ENCODE peak calls at places on chromosome 13, in four cellular contexts. M is SK-N-SH, E is K562, G is H1. Z is an unnamed sample.

GRCh38 chr13:100399455-100399854 is 189.1 kb downstream of the GGACT start:
- DNase-seq in M (no peak), E (no peak), G (no peak), Z (no peak)

GRCh38 chr13:94997126-94997525 is 284.8 kb upstream of the SOX21 start:
- DNase-seq in M (no peak), E (no peak), G (no peak), Z (no peak)

GRCh38 chr13:97339019-97339988 is 94.7 kb upstream of the RAP2A start:
- DNase-seq in M (no peak), E (no peak), G (no peak), Z (no peak)

GRCh38 chr13:29924482-29924884 is 74.1 kb upstream of the UBL3 start:
- DNase-seq in M (no peak), E (no peak), G (no peak), Z (no peak)

GRCh38 chr13:80313668-80314278 is 27.2 kb downstream of the SPRY2 start:
- DNase-seq in M (no peak), E (no peak), G (no peak), Z (no peak)

GRCh38 chr13:46655727-46656180 is 102.8 kb downstream of the LRCH1 start:
- DNase-seq in M (no peak), E (no peak), G (no peak), Z (no peak)

GRCh38 chr13:30846844-30847243 is 59.2 kb upstream of the MEDAG start:
- DNase-seq in M (no peak), E (no peak), G (no peak), Z (no peak)

GRCh38 chr13:96552523-96552922 is 441.8 kb downstream of the OXGR1 start:
- DNase-seq in M (no peak), E (no peak), G (no peak), Z (no peak)

GRCh38 chr13:109846185-109846584 is 59.8 kb upstream of the IRS2 start:
- DNase-seq in M (no peak), E (no peak), G (no peak), Z (no peak)

GRCh38 chr13:94312511-94313191 is 166.8 kb downstream of the DCT start:
- DNase-seq in M (no peak), E (no peak), G (no peak), Z (no peak)

GRCh38 chr13:101317986-101318523 is 98.3 kb downstream of the NALCN start:
- DNase-seq in M (no peak), E (no peak), G (no peak), Z (no peak)

GRCh38 chr13:49248433-49249002 is 793 bp downstream of the CDADC1 start:
- DNase-seq in M (peak; percentile 8), E (no peak), G (peak; percentile 46), Z (no peak)

GRCh38 chr13:23828086-23828485 is 61.1 kb downstream of the MIPEP start:
- DNase-seq in M (no peak), E (no peak), G (no peak), Z (no peak)

DNA sequence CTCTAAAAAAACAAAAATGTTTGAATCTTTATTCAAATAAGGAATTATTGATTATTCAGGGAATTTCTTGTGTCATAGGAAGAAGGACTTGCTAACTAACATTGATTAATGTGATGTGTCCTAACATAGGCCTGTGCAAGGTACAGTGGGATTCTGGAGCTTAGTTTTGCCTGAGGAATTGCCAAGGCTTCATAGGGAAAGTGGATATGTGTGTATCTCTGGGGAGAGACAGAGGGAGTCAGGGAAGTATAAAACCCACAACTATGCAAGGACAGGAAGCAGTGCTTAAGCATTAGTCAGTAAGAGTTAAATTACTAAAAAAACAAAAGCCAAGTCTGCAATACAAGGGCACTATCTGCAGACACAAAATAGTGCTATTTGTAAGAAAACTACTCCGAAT is 59.6 kb downstream of the WDFY2 start:
- DNase-seq in M (no peak), E (no peak), G (no peak), Z (no peak)
- TF ChIP-seq TEAD4 in M (peak; percentile 81), E (no peak), G (no peak), Z (no peak)

GRCh38 chr13:111006508-111007031 is 91.7 kb upstream of the ANKRD10 start:
- DNase-seq in M (no peak), E (peak; percentile 57), G (no peak), Z (no peak)
- TF ChIP-seq TEAD4 in M (no peak), E (no peak), G (no peak), Z (no peak)

GRCh38 chr13:35854286-35854685 is 276.9 kb downstream of the DCLK1 start:
- DNase-seq in M (no peak), E (no peak), G (no peak), Z (no peak)

GRCh38 chr13:35857769-35858168 is 273.4 kb downstream of the DCLK1 start:
- DNase-seq in M (no peak), E (no peak), G (peak; percentile 52), Z (peak; percentile 48)

GRCh38 chr13:35856084-35856483 is 275.1 kb downstream of the DCLK1 start:
- DNase-seq in M (no peak), E (no peak), G (no peak), Z (no peak)

GRCh38 chr13:35856721-35857346 is 274.3 kb downstream of the DCLK1 start:
- DNase-seq in M (no peak), E (no peak), G (no peak), Z (no peak)

GRCh38 chr13:35855531-35856019 is 275.6 kb downstream of the DCLK1 start:
- DNase-seq in M (no peak), E (no peak), G (peak; percentile 66), Z (peak; percentile 68)
- TF ChIP-seq TEAD4 in M (no peak), E (no peak), G (peak; percentile 21), Z (no peak)

GRCh38 chr13:48156466-48156865 is 61.6 kb upstream of the MED4 start:
- DNase-seq in M (no peak), E (peak; percentile 19), G (peak; percentile 58), Z (peak; percentile 29)

GRCh38 chr13:48153186-48153585 is 58.3 kb upstream of the MED4 start:
- DNase-seq in M (no peak), E (no peak), G (no peak), Z (no peak)

GRCh38 chr13:48158290-48158689 is 63.4 kb upstream of the MED4 start:
- DNase-seq in M (no peak), E (no peak), G (no peak), Z (no peak)

GRCh38 chr13:48154671-48155070 is 59.8 kb upstream of the MED4 start:
- DNase-seq in M (no peak), E (no peak), G (no peak), Z (no peak)

DNA sequence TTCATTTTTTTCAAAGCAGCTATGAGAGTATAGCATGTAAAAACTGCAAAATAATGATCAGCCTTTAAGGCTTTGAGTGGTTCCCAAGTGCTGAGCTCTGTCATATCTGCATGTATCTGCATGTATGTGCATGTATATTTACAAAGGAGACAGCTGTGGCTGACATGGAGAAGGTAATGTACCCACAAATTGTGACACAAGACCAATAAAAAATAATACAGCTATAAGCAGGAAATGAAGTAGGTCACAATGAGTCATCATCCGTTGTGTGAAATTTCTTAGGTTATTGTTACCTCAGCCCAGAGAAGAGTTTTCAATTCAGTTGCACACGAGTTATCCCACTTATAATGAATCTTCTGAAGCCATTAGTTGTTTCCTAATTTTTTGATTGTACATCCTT is 60.9 kb upstream of the MED4 start:
- DNase-seq in M (no peak), E (no peak), G (no peak), Z (no peak)
- TF ChIP-seq TEAD4 in M (no peak), E (no peak), G (no peak), Z (no peak)

GRCh38 chr13:19181021-19181620 is 503 bp downstream of the TUBA3C start:
- DNase-seq in M (no peak), E (no peak), G (no peak), Z (no peak)
- TF ChIP-seq TEAD4 in M (no peak), E (no peak), G (no peak), Z (no peak)